ENCODE peak calls at places on chromosomes 16 and 17, in four cellular contexts. One of them, this sample, is unnamed.

GRCh38 chr16:80084614-80085013 is 456.2 kb upstream of the DYNLRB2 start:
- DNase-seq in H1: peak
- DNase-seq in HepG2: peak
- DNase-seq in K562: peak
- DNase-seq in this sample: no peak

GRCh38 chr17:64130559-64131001 is 636 bp upstream of the ERN1 start:
- DNase-seq in H1: no peak
- DNase-seq in K562: no peak
- DNase-seq in HepG2: no peak
- DNase-seq in this sample: peak

GRCh38 chr17:81277938-81278693 is 17.0 kb downstream of the SLC38A10 start:
- DNase-seq in H1: no peak
- DNase-seq in HepG2: no peak
- DNase-seq in K562: no peak
- DNase-seq in this sample: no peak

GRCh38 chr17:82346342-82347300 is 12.4 kb upstream of the TEX19 start:
- DNase-seq in H1: no peak
- DNase-seq in K562: no peak
- DNase-seq in HepG2: peak
- DNase-seq in this sample: no peak

GRCh38 chr16:78676351-78676750 is 576.9 kb downstream of the WWOX start:
- DNase-seq in K562: no peak
- DNase-seq in HepG2: no peak
- DNase-seq in H1: no peak
- DNase-seq in this sample: no peak

GRCh38 chr17:31442276-31442675 is 50.8 kb downstream of the RAB11FIP4 start:
- DNase-seq in K562: no peak
- DNase-seq in HepG2: no peak
- DNase-seq in H1: no peak
- DNase-seq in this sample: no peak

GRCh38 chr17:72184805-72185204 is 64.0 kb downstream of the SOX9 start:
- DNase-seq in HepG2: no peak
- DNase-seq in H1: no peak
- DNase-seq in K562: no peak
- DNase-seq in this sample: no peak

GRCh38 chr17:75238684-75239191 is 22.7 kb downstream of the GGA3 start:
- DNase-seq in H1: peak
- DNase-seq in HepG2: peak
- DNase-seq in K562: peak
- DNase-seq in this sample: no peak

GRCh38 chr17:1834378-1835149 is 4.8 kb downstream of the RPA1 start:
- DNase-seq in K562: no peak
- DNase-seq in HepG2: no peak
- DNase-seq in H1: no peak
- DNase-seq in this sample: peak

GRCh38 chr17:27384261-27384701 is 72.0 kb upstream of the KSR1 start:
- DNase-seq in K562: no peak
- DNase-seq in HepG2: no peak
- DNase-seq in H1: no peak
- DNase-seq in this sample: no peak

GRCh38 chr17:57948555-57949420 is 6.4 kb downstream of the CUEDC1 start:
- DNase-seq in HepG2: no peak
- DNase-seq in K562: no peak
- DNase-seq in H1: no peak
- DNase-seq in this sample: no peak

GRCh38 chr16:56652600-56652999 is 914 bp downstream of the MT1B start:
- DNase-seq in H1: no peak
- DNase-seq in HepG2: no peak
- DNase-seq in K562: no peak
- DNase-seq in this sample: no peak

GRCh38 chr17:58534901-58535421 is 20.5 kb upstream of the MTMR4 start:
- DNase-seq in K562: peak
- DNase-seq in HepG2: peak
- DNase-seq in H1: no peak
- DNase-seq in this sample: no peak

GRCh38 chr16:63361032-63361624 is 1324.9 kb upstream of the CDH8 start:
- DNase-seq in H1: no peak
- DNase-seq in K562: peak
- DNase-seq in HepG2: peak
- DNase-seq in this sample: no peak

GRCh38 chr17:16215273-16215964 is at the start of gene NCOR1:
- DNase-seq in K562: peak
- DNase-seq in H1: peak
- DNase-seq in HepG2: peak
- DNase-seq in this sample: no peak

GRCh38 chr16:74309789-74310781 is 13.5 kb downstream of the PSMD7 start:
- DNase-seq in K562: peak
- DNase-seq in H1: no peak
- DNase-seq in HepG2: peak
- DNase-seq in this sample: no peak

DNA sequence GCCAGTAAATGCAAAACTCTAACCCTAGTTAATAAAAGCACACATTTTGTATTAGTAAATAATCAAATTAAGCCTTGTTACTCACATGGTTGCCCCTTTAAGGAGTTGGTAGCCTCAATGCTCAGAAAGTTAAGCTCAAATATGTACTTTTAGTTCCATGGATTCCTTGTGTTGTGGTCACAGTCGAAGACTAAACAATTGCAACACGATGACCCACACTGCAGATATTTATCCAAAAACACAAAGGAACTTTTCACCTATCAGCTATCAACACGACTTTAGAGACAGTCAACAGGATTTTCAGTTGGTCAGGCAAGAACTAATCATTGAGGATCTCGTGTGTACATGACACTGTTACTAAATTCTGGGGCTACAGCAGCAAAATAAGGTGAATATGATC is 47.4 kb upstream of the NUDT7 start:
- DNase-seq in HepG2: no peak
- DNase-seq in H1: no peak
- DNase-seq in K562: no peak
- DNase-seq in this sample: no peak
- TF ChIP-seq SP1 in HepG2: no peak
- TF ChIP-seq SP1 in H1: no peak
- TF ChIP-seq SP1 in K562: no peak
- TF ChIP-seq SP1 in this sample: no peak

GRCh38 chr17:78345172-78345571 is 14.7 kb downstream of the SOCS3 start:
- DNase-seq in H1: no peak
- DNase-seq in K562: no peak
- DNase-seq in HepG2: no peak
- DNase-seq in this sample: no peak
- TF ChIP-seq TAF1 in H1: no peak
- TF ChIP-seq TAF1 in K562: no peak
- TF ChIP-seq TAF1 in HepG2: no peak
- TF ChIP-seq TAF1 in this sample: no peak

DNA sequence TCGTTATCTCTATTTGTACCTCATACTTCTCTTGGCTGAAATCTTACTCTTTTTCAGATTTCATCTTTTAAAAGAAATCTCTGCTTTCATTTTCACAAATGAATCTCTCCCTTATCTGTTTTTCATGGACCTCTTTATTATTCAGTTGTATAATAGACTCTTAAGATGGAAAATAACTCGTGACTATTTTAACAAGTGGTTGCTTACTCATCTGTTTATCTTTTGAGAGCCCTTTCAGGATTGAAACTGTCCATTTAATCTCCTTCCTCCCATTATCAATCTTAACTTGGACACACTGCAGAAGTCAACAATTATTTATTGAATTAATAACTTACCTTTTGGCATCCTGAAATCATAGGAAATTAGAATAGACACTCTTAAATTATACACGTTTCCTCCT is 68.8 kb downstream of the ABCA8 start:
- DNase-seq in HepG2: no peak
- DNase-seq in H1: no peak
- DNase-seq in K562: no peak
- DNase-seq in this sample: no peak
- TF ChIP-seq SP1 in HepG2: no peak
- TF ChIP-seq SP1 in H1: no peak
- TF ChIP-seq SP1 in K562: no peak
- TF ChIP-seq SP1 in this sample: no peak

GRCh38 chr17:77861981-77862645 is 96.4 kb upstream of the TNRC6C start:
- DNase-seq in HepG2: no peak
- DNase-seq in K562: no peak
- DNase-seq in H1: no peak
- DNase-seq in this sample: no peak

GRCh38 chr17:77863814-77864161 is 94.7 kb upstream of the TNRC6C start:
- DNase-seq in K562: peak
- DNase-seq in HepG2: peak
- DNase-seq in H1: no peak
- DNase-seq in this sample: no peak

GRCh38 chr17:77864234-77865108 is 94.0 kb upstream of the TNRC6C start:
- DNase-seq in H1: no peak
- DNase-seq in HepG2: no peak
- DNase-seq in K562: no peak
- DNase-seq in this sample: no peak

GRCh38 chr17:77861133-77861695 is 97.3 kb upstream of the TNRC6C start:
- DNase-seq in H1: no peak
- DNase-seq in K562: no peak
- DNase-seq in HepG2: no peak
- DNase-seq in this sample: no peak

GRCh38 chr17:77862890-77863813 is 95.4 kb upstream of the TNRC6C start:
- DNase-seq in HepG2: no peak
- DNase-seq in K562: no peak
- DNase-seq in H1: no peak
- DNase-seq in this sample: no peak
- TF ChIP-seq TAF1 in HepG2: no peak
- TF ChIP-seq TAF1 in K562: no peak
- TF ChIP-seq TAF1 in H1: no peak
- TF ChIP-seq TAF1 in this sample: no peak

DNA sequence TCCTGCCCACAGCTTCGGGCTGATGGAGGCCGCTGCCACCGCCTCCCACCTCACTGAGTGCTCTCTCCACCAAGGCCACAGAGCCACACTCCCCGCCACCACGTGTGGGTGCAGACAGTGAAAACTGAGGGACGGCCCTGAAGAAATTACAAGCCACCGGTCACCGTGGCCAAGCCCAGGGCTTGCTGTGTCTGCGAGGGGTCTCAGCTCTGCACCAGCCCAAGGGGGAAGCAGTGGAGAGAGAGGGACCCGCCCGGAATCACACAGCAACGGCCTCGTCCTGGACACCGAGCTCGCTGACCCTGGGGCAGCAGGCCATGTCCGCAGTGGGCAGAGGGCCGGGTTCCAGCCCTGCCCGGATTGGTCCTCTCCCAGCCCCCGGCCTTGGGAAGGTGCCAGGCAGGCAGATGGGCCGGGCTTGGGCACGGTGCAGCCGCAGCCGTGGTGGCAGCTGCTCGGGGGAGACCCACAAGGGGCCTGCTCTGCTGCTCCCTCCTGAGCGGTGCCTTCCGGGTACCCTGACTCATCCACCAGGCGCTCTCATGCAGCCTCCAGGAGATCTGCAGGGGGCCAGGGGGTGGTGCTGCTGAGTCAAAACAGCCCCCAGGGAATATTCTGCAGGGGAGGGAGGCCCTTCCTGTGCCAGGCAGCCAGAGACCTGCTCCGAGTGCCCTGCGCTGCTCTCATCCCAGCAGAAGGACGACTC is 52.0 kb downstream of the CBFA2T3 start:
- DNase-seq in K562: peak
- DNase-seq in HepG2: peak
- DNase-seq in H1: no peak
- DNase-seq in this sample: no peak
- TF ChIP-seq SP1 in K562: no peak
- TF ChIP-seq SP1 in HepG2: no peak
- TF ChIP-seq SP1 in H1: no peak
- TF ChIP-seq SP1 in this sample: no peak

DNA sequence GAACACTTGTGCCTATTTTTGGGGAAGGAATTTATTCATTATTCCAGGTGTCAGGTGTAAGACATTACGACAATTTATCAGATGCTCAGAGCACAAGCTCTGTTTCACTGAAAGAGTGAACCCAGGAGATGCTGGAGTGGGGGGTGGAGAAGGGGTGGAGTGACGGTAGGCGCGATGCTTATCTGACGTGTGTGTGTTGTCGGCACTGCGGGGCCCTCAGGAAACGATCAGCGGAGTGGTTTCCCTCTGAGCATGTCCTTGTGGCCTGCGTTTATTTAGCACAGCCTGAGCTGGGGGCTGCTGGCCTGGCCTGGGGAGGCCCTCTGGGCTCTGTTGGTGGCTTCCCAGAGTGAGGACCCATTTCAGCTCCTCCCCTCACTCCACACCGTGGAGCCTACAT is 18.8 kb upstream of the GNG13 start:
- DNase-seq in K562: no peak
- DNase-seq in H1: no peak
- DNase-seq in HepG2: no peak
- DNase-seq in this sample: no peak
- TF ChIP-seq TAF1 in K562: no peak
- TF ChIP-seq TAF1 in H1: no peak
- TF ChIP-seq TAF1 in HepG2: no peak
- TF ChIP-seq TAF1 in this sample: no peak

GRCh38 chr17:20179031-20179430 is 169.9 kb downstream of the SPECC1 start:
- DNase-seq in H1: no peak
- DNase-seq in K562: no peak
- DNase-seq in HepG2: no peak
- DNase-seq in this sample: no peak
- TF ChIP-seq SP1 in H1: no peak
- TF ChIP-seq SP1 in K562: no peak
- TF ChIP-seq SP1 in HepG2: no peak
- TF ChIP-seq SP1 in this sample: no peak

This sample was measured in GM12878.